ENCODE peak calls at places on chromosomes 5 and 9, in nine cellular contexts. P is endothelial cell of umbilical vein, N is keratinocyte, V is Calu3, X is OCI-LY7, R is cardiac fibroblast, F is ovary, A is A549, M is GM12878. Y is an unnamed sample.

GRCh38 chr9:137411670-137412380 is 11.1 kb downstream of the EXD3 start:
- DNase-seq in X (no peak), M (peak), N (no peak), A (peak), V (peak), F (peak), P (peak), R (peak), Y (no peak)

GRCh38 chr9:109083813-109084405 is 35.8 kb downstream of the TMEM245 start:
- DNase-seq in F (no peak), P (no peak), V (no peak), R (no peak), N (no peak), M (no peak), X (no peak), A (no peak), Y (no peak)

GRCh38 chr9:124618476-124618875 is 111.3 kb upstream of the NR5A1 start:
- DNase-seq in N (no peak), X (no peak), V (peak), M (no peak), A (no peak), R (no peak), F (no peak), P (no peak), Y (no peak)

GRCh38 chr9:90600029-90600428 is 42.6 kb downstream of the DIRAS2 start:
- DNase-seq in F (no peak), M (no peak), P (no peak), A (no peak), V (no peak), X (no peak), N (no peak), R (no peak), Y (no peak)

GRCh38 chr9:5999443-6000104 is 15.8 kb downstream of the RANBP6 start:
- DNase-seq in F (no peak), M (no peak), R (no peak), A (no peak), V (no peak), N (no peak), X (no peak), P (no peak), Y (no peak)

GRCh38 chr5:116265506-116265905 is 180.7 kb downstream of the COMMD10 start:
- DNase-seq in X (no peak), F (no peak), V (no peak), R (no peak), M (no peak), A (no peak), N (no peak), P (no peak), Y (no peak)

GRCh38 chr9:90921104-90921503 is 119.5 kb downstream of the SYK start:
- DNase-seq in X (no peak), P (no peak), R (peak), F (peak), M (no peak), N (peak), A (no peak), V (peak), Y (no peak)

GRCh38 chr9:109295475-109296110 is 25.3 kb downstream of the EPB41L4B start:
- DNase-seq in A (no peak), V (no peak), P (no peak), M (no peak), R (no peak), F (no peak), X (no peak), N (no peak), Y (no peak)

GRCh38 chr5:66742083-66742895 is 146.1 kb downstream of the MAST4 start:
- DNase-seq in V (peak), F (peak), X (peak), P (no peak), R (peak), A (peak), N (no peak), M (no peak), Y (no peak)

GRCh38 chr5:115470921-115471320 is 73.7 kb downstream of the FEM1C start:
- DNase-seq in P (no peak), N (no peak), V (no peak), M (no peak), A (no peak), F (no peak), X (no peak), R (no peak), Y (no peak)

GRCh38 chr5:109688647-109688998 is 1.1 kb upstream of the MAN2A1 start:
- DNase-seq in M (peak), A (no peak), F (no peak), P (no peak), R (no peak), X (peak), V (no peak), N (no peak), Y (no peak)

GRCh38 chr9:78025186-78025585 is 6.4 kb downstream of the GNAQ start:
- DNase-seq in M (no peak), A (no peak), F (no peak), X (no peak), N (no peak), P (no peak), V (no peak), R (no peak), Y (no peak)

GRCh38 chr9:134623408-134624066 is 18.1 kb upstream of the COL5A1 start:
- DNase-seq in P (no peak), R (no peak), X (no peak), N (no peak), F (peak), V (no peak), M (no peak), A (no peak), Y (peak)

GRCh38 chr5:156918311-156918845 is 44.6 kb downstream of the TIMD4 start:
- DNase-seq in R (no peak), N (no peak), A (no peak), F (no peak), V (no peak), X (no peak), P (no peak), M (no peak), Y (no peak)

GRCh38 chr5:158884827-158885512 is 214.7 kb downstream of the EBF1 start:
- DNase-seq in A (no peak), F (no peak), M (no peak), N (no peak), V (no peak), P (no peak), R (no peak), X (peak), Y (no peak)

GRCh38 chr5:133337795-133338445 is 274.4 kb downstream of the FSTL4 start:
- DNase-seq in N (no peak), F (no peak), M (no peak), R (no peak), X (no peak), V (no peak), P (no peak), A (no peak), Y (no peak)

DNA sequence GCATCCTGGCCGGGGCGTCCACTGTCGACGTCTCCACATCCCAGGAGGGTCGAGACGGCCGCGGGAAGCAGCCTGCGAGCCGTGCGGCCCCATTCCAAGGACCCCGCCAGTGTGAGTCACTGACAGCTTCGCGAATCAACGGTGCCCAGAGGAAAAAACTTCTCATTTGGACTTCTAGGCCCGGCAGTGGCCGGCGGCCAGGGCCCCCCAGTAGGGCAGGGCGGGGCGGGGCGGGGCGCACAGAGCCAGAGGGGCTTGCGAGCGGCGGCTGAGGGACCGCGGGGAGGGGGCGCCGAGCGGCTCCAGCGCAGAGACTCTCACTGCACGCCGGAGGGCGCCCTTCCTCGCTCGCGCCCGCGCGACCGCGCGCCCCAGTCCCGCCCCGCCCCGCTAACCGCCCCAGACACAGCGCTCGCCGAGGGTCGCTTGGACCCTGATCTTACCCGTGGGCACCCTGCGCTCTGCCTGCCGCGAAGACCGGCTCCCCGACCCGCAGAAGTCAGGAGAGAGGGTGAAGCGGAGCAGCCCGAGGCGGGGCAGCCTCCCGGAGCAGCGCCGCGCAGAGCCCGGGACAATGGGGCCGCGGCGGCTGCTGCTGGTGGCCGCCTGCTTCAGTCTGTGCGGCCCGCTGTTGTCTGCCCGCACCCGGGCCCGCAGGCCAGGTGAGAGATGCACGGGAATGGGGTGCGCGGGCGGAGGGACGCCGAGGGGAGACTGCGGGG is at the start of gene F2R:
- DNase-seq in F (peak), R (peak), A (peak), X (no peak), P (peak), M (no peak), V (peak), N (no peak), Y (no peak)
- TF ChIP-seq CTCF in F (no peak), R (peak), A (peak), X (peak), P (peak), M (peak), V (peak), N (peak), Y (peak)

GRCh38 chr9:19102631-19103345 is at the start of gene HAUS6:
- DNase-seq in M (peak), R (peak), V (peak), X (peak), A (peak), F (peak), N (peak), P (peak), Y (peak)
- TF ChIP-seq CTCF in M (peak), R (peak), V (peak), X (no peak), A (no peak), F (peak), N (peak), P (peak), Y (peak)

GRCh38 chr5:45643051-45643450 is 53.1 kb downstream of the HCN1 start:
- DNase-seq in R (no peak), P (no peak), F (no peak), X (no peak), N (no peak), A (no peak), V (no peak), M (no peak), Y (no peak)

GRCh38 chr5:45642370-45642769 is 53.8 kb downstream of the HCN1 start:
- DNase-seq in P (no peak), V (no peak), A (no peak), F (no peak), X (no peak), M (no peak), N (no peak), R (no peak), Y (no peak)

GRCh38 chr5:45639038-45639437 is 57.1 kb downstream of the HCN1 start:
- DNase-seq in F (no peak), M (no peak), X (no peak), P (no peak), A (no peak), R (no peak), N (no peak), V (no peak), Y (no peak)
- TF ChIP-seq CTCF in F (no peak), M (no peak), X (peak), P (no peak), A (no peak), R (no peak), N (no peak), V (no peak), Y (peak)

DNA sequence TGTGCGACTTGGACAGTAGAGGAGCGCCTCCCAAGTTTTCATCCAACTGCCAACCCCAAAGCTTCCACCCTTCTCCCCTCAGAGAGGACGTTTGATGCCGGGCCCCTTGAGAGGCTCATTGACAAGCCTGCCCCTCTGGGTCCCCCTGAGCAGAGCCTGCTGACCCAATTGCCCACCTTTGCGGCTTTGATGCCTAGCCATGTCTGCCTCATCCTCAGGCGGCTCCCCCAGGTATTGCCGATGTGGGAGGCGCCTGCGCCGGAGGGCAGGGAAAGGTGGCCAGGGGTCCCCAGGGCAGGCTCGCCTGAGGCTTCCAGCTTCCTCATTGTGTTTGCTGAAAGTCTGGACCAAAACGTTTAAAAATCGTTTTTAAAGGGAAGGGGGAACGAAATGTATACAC is 1.4 kb downstream of the ODF2 start:
- DNase-seq in R (no peak), V (no peak), A (no peak), P (no peak), F (no peak), N (no peak), X (no peak), M (no peak), Y (no peak)
- TF ChIP-seq CTCF in R (no peak), V (no peak), A (no peak), P (no peak), F (no peak), N (no peak), X (no peak), M (no peak), Y (no peak)

DNA sequence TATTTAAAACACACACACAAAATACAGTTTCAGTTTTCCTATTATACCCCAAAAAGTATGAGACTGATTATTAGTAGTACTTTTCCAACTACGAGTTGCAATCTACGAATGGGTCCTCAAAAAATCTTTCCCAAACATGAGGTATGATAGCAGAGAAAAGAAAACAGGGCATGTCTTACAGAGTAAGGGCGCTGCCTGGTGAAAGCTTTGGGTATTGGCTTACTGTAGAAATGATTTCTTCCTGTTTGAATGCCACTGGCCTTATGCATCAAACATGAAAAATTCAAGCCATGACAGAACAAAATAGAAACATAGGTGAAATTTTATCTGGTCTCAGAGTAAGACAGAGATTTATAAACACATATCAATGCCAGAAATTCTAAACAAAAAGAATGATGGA is 448.0 kb downstream of the SPOCK1 start:
- DNase-seq in R (peak), M (no peak), F (no peak), V (peak), P (peak), N (no peak), A (no peak), X (no peak), Y (no peak)
- TF ChIP-seq CTCF in R (peak), M (no peak), F (no peak), V (peak), P (peak), N (no peak), A (no peak), X (peak), Y (peak)